ENCODE peak calls at places on chromosomes 11 and 22, in six cellular contexts. Q is HCT116; J is fibroblast of the conjunctiva; P is stimulated activated CD8-positive, alpha-beta memory T cell treated with anti-CD3 and anti-CD28 coated beads, Interleukin-15, amount 100 ng/mL, for 4 hours; S is HEK293T; T is brain microvascular endothelial cell. V is an unnamed sample.

GRCh38 chr11:88179141-88179540 is 3.9 kb upstream of the RAB38 start:
- DNase-seq in T (peak; percentile 44), J (no peak), S (no peak), P (no peak), Q (no peak), V (peak; percentile 59)

GRCh38 chr22:27836181-27836580 is 34.6 kb upstream of the MN1 start:
- DNase-seq in Q (no peak), T (no peak), P (no peak), S (no peak), J (no peak), V (peak; percentile 58)

GRCh38 chr11:64148200-64148916 is 17.6 kb downstream of the MACROD1 start:
- DNase-seq in J (peak; percentile 61), S (peak; percentile 80), T (peak; percentile 66), P (peak; percentile 42), Q (peak; percentile 27), V (peak; percentile 75)

GRCh38 chr11:14454861-14455632 is 44.6 kb downstream of the COPB1 start:
- DNase-seq in S (peak; percentile 19), T (no peak), J (peak; percentile 21), Q (no peak), P (no peak), V (peak; percentile 54)

GRCh38 chr22:26529345-26529744 is 17.1 kb upstream of the TFIP11 start:
- DNase-seq in Q (no peak), J (no peak), T (no peak), S (no peak), P (no peak), V (peak; percentile 35)

GRCh38 chr11:118175600-118176399 is 639 bp downstream of the SCN2B start:
- DNase-seq in T (no peak), P (no peak), J (no peak), S (no peak), Q (no peak), V (no peak)

GRCh38 chr11:19714093-19714386 is 1.4 kb downstream of the NAV2 start:
- DNase-seq in P (no peak), S (no peak), J (no peak), Q (no peak), T (peak; percentile 7), V (peak; percentile 41)

GRCh38 chr11:44823006-44823405 is 96.2 kb downstream of the TSPAN18 start:
- DNase-seq in S (no peak), T (no peak), P (no peak), J (no peak), Q (no peak), V (no peak)

GRCh38 chr11:111001986-111002616 is 243.4 kb upstream of the POU2AF2 start:
- DNase-seq in T (peak; percentile 59), Q (no peak), P (no peak), S (no peak), J (peak; percentile 83), V (peak; percentile 81)

GRCh38 chr22:50600967-50601668 is 525 bp downstream of the MAPK8IP2 start:
- DNase-seq in Q (no peak), P (no peak), J (no peak), S (peak; percentile 32), T (no peak), V (no peak)

V was measured in EH.